ENCODE peak calls at places on chromosome 22, in four cellular contexts. S is AG09309, M is dorsolateral prefrontal cortex, L is bronchial epithelial cell. I is an unnamed sample.
A peak's percentile ranks its signal among the peaks of the same experiment; 100 is the strongest.

GRCh38 chr22:17429516-17429915 is 60.3 kb downstream of the CECR2 start:
- DNase-seq in S (no peak), M (no peak), L (no peak), I (no peak)

GRCh38 chr22:24601217-24602104 is 1.5 kb upstream of the GGT1 start:
- DNase-seq in S (no peak), M (no peak), L (no peak), I (no peak)

GRCh38 chr22:37912171-37912570 is 6.1 kb downstream of the MICALL1 start:
- DNase-seq in S (no peak), M (no peak), L (no peak), I (no peak)

GRCh38 chr22:26466196-26466595 is 17.4 kb downstream of the HPS4 start:
- DNase-seq in S (no peak), L (no peak), M (peak; percentile 90), I (no peak)

GRCh38 chr22:47233316-47234243 is 471.1 kb downstream of the TBC1D22A start:
- DNase-seq in L (no peak), S (no peak), M (no peak), I (no peak)

GRCh38 chr22:17074648-17075002 is 10.2 kb upstream of the IL17RA start:
- DNase-seq in M (no peak), L (no peak), S (no peak), I (no peak)

GRCh38 chr22:17957683-17958082 is 66.7 kb downstream of the MICAL3 start:
- DNase-seq in M (no peak), S (no peak), L (no peak), I (no peak)

GRCh38 chr22:37674951-37675929 is at the start of gene LGALS1:
- DNase-seq in S (peak; percentile 95), L (peak; percentile 84), M (peak; percentile 88), I (peak; percentile 92)

GRCh38 chr22:29314537-29315285 is 786 bp downstream of the RASL10A start:
- DNase-seq in S (no peak), L (no peak), M (no peak), I (no peak)

GRCh38 chr22:34798605-34799004 is 267.4 kb upstream of the ISX start:
- DNase-seq in L (no peak), M (no peak), S (no peak), I (no peak)

GRCh38 chr22:46801331-46801811 is 38.9 kb downstream of the TBC1D22A start:
- DNase-seq in S (no peak), M (no peak), L (no peak), I (no peak)

GRCh38 chr22:17477401-17477833 is 85.9 kb upstream of the SLC25A18 start:
- DNase-seq in S (no peak), L (no peak), M (peak; percentile 36), I (no peak)

GRCh38 chr22:25212337-25212736 is 7.1 kb upstream of the CRYBB2 start:
- DNase-seq in M (no peak), S (no peak), L (no peak), I (no peak)

GRCh38 chr22:17706451-17706900 is 67.8 kb downstream of the BID start:
- DNase-seq in S (peak; percentile 86), L (peak; percentile 93), M (no peak), I (peak; percentile 93)

GRCh38 chr22:37283393-37283937 is 1.2 kb downstream of the CYTH4 start:
- DNase-seq in M (no peak), S (no peak), L (no peak), I (no peak)

GRCh38 chr22:21791635-21792625 is 56.3 kb upstream of the YPEL1 start:
- DNase-seq in L (peak; percentile 66), S (no peak), M (no peak), I (peak; percentile 58)

GRCh38 chr22:18095101-18095805 is 15.4 kb upstream of the TUBA8 start:
- DNase-seq in L (no peak), S (no peak), M (peak; percentile 57), I (no peak)

GRCh38 chr22:27973851-27974250 is 54.8 kb upstream of the PITPNB start:
- DNase-seq in L (no peak), M (no peak), S (no peak), I (no peak)

GRCh38 chr22:24066872-24067271 is 55.8 kb downstream of the CABIN1 start:
- DNase-seq in L (no peak), M (peak; percentile 32), S (no peak), I (no peak)

GRCh38 chr22:27105142-27106025 is 448.0 kb downstream of the MIAT start:
- DNase-seq in M (no peak), L (peak; percentile 25), S (peak; percentile 80), I (peak; percentile 59)

GRCh38 chr22:47202819-47203553 is 440.5 kb downstream of the TBC1D22A start:
- DNase-seq in M (no peak), S (no peak), L (no peak), I (no peak)

GRCh38 chr22:24330636-24331035 is 60.0 kb downstream of the SPECC1L start:
- DNase-seq in M (no peak), S (no peak), L (no peak), I (no peak)

GRCh38 chr22:38292694-38293093 is 19.9 kb upstream of the TMEM184B start:
- DNase-seq in M (no peak), S (no peak), L (no peak), I (no peak)

GRCh38 chr22:48798281-48799226 is 1029.1 kb downstream of the BRD1 start:
- DNase-seq in S (no peak), L (no peak), M (no peak), I (no peak)

GRCh38 chr22:25941365-25941960 is 199.5 kb downstream of the MYO18B start:
- DNase-seq in M (no peak), S (no peak), L (no peak), I (no peak)

GRCh38 chr22:29314074-29314473 is 1.4 kb downstream of the RASL10A start:
- DNase-seq in S (no peak), L (no peak), M (no peak), I (no peak)

GRCh38 chr22:37843746-37844089 is 416 bp downstream of the ANKRD54 start:
- DNase-seq in M (peak; percentile 45), S (no peak), L (no peak), I (no peak)

GRCh38 chr22:48758021-48758561 is 1069.6 kb downstream of the BRD1 start:
- DNase-seq in M (peak; percentile 3), L (no peak), S (no peak), I (no peak)

GRCh38 chr22:28017558-28017820 is 98.4 kb upstream of the PITPNB start:
- DNase-seq in M (no peak), L (no peak), S (no peak), I (no peak)

GRCh38 chr22:26903030-26903856 is 245.9 kb downstream of the MIAT start:
- DNase-seq in S (no peak), L (no peak), M (no peak), I (no peak)

GRCh38 chr22:27022256-27022655 is 364.9 kb downstream of the MIAT start:
- DNase-seq in M (no peak), L (peak; percentile 15), S (no peak), I (peak; percentile 26)

GRCh38 chr22:24494535-24495364 is at the start of gene UPB1:
- DNase-seq in M (no peak), L (no peak), S (no peak), I (no peak)

GRCh38 chr22:32707971-32708370 is 93.5 kb upstream of the TIMP3 start:
- DNase-seq in M (no peak), S (no peak), L (no peak), I (no peak)

DNA sequence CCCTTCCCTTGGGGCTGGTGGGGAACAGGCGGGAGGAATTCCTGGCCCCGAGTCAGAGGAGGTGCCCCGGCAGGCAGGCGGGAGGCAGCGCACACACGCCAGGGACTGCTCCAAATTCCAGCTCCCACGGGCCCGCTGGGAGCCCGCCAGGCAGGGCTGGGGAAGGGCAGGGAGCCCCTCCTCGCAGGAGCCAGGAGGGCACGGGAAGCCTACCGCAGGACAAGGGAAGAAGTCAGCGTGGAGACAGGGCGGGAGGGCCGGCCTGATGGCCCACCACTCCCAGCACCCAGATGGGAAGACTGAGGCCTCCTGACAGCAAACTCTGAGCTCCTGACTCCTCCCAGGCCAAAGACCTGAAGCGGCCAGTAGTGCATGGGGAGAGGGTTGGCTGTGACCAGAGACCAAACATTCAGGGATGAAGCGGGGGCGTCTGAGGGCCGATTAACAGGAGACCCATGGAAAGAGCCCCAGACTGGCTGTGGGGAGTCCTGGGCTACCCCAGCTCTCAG is 22.4 kb downstream of the RPL3 start:
- DNase-seq in L (no peak), S (no peak), M (no peak), I (no peak)
- TF ChIP-seq CTCF in L (no peak), S (no peak), M (no peak), I (no peak)

GRCh38 chr22:30575011-30575671 is 676 bp upstream of the GAL3ST1 start:
- DNase-seq in S (peak; percentile 57), M (no peak), L (no peak), I (no peak)
- H3K4me3 ChIP-seq in S (no peak overlapping the region), M (peak overlapping the region; percentile 47), L (no peak overlapping the region), I (no peak overlapping the region)

DNA sequence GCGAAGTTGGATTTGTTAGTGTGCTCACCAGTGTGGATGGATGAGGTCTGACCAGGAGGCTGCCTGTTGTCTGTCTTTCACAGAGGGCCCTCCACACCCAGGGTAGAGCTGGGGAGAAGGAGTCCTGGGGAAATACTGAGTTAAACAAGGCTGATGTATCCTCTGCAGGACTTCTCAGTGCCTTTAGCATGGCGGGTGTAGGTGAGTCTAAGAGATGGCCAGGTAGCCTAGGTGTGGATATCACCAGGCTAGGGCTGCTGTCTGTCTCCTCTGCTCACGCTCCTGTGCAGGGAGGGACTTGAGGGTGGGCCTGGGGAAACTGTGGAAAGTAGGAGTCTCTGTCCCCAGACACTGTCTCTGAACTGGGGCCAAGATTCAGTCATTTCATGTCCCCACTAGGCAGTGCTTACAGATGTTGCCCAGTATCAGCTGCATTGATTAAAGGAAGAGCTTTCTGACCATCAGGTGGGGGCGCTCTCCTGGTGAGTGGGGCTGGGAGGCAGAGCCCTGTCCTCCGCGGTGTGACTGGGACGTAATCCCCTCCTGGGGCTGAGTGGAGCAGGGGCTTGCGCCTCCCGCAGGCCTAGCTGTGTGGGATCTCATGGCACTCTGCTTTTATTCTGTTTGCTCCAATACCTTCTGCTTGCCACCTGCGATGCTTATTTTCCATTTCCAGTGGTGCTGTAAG is 35.5 kb upstream of the CCDC188 start:
- DNase-seq in L (no peak), M (no peak), S (no peak), I (no peak)
- TF ChIP-seq CTCF in L (peak; percentile 2), M (no peak), S (no peak), I (no peak)

GRCh38 chr22:49849161-49850020 is 4.3 kb upstream of the ZBED4 start:
- DNase-seq in M (no peak), S (no peak), L (no peak), I (no peak)

GRCh38 chr22:49850021-49850911 is 3.4 kb upstream of the ZBED4 start:
- DNase-seq in M (no peak), S (no peak), L (no peak), I (no peak)

GRCh38 chr22:49847751-49848689 is 5.6 kb upstream of the ZBED4 start:
- DNase-seq in S (no peak), L (no peak), M (no peak), I (no peak)

GRCh38 chr22:49850959-49851815 is 2.5 kb upstream of the ZBED4 start:
- DNase-seq in L (no peak), M (no peak), S (no peak), I (no peak)

DNA sequence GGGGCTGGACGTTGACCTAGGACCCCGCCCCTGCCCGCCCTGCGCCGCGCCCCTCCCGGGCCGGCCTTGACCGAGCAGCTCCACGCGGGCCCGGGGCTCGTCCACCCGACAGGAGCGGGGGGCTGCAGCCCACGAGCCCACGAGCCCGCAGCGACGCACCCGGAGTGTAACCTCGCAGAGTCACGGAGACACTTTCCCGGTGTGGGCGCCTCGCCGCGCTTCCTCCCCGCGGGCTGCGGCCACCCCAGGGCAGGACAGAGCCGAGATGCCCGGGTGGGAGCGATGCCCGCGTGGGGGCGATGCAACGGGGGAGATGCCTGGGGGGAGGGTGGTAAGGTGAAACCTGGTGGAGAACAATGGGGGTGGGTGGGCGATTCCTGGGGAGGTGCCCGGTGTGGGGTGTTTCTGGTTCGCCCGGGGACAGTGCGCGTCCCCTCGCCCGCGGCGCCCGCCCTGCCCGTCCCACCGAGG is 4.9 kb upstream of the ZBED4 start:
- DNase-seq in L (no peak), M (no peak), S (no peak), I (no peak)
- H3K4me3 ChIP-seq in L (peak overlapping the region; percentile 10), M (peak overlapping the region; percentile 54), S (no peak overlapping the region), I (no peak overlapping the region)

GRCh38 chr22:43504666-43505261 is 93.0 kb downstream of the MPPED1 start:
- DNase-seq in L (no peak), M (no peak), S (no peak), I (no peak)
- TF ChIP-seq CTCF in L (no peak), M (no peak), S (no peak), I (no peak)